ENCODE peak calls at places on chromosomes 4 and X, in nine cellular contexts. One of them, this sample, is unnamed.

GRCh38 chr4:88442636-88443260 is 14.2 kb upstream of the HERC5 start:
- DNase-seq in GM03348: no peak
- DNase-seq in activated effector memory CD4-positive, alpha-beta T cell treated with Interleukin-2 at 50 U/mL for 16 hours: no peak
- DNase-seq in amygdala: no peak
- DNase-seq in GM23248: no peak
- DNase-seq in fibroblast of the conjunctiva: no peak
- DNase-seq in putamen: no peak
- DNase-seq in ELR: peak; percentile 10
- DNase-seq in NCI-H446 treated with DMSO at 0.1 percent for 48 hours: no peak
- DNase-seq in this sample: no peak

GRCh38 chrX:45571453-45571852 is 370.8 kb upstream of the DIPK2B start:
- DNase-seq in GM03348: no peak
- DNase-seq in activated effector memory CD4-positive, alpha-beta T cell treated with Interleukin-2 at 50 U/mL for 16 hours: no peak
- DNase-seq in amygdala: no peak
- DNase-seq in GM23248: no peak
- DNase-seq in fibroblast of the conjunctiva: no peak
- DNase-seq in putamen: no peak
- DNase-seq in ELR: no peak
- DNase-seq in NCI-H446 treated with DMSO at 0.1 percent for 48 hours: no peak
- DNase-seq in this sample: no peak

GRCh38 chrX:131792789-131793462 is 230.2 kb upstream of the STK26 start:
- DNase-seq in GM03348: peak; percentile 17
- DNase-seq in activated effector memory CD4-positive, alpha-beta T cell treated with Interleukin-2 at 50 U/mL for 16 hours: no peak
- DNase-seq in amygdala: peak; percentile 69
- DNase-seq in GM23248: peak; percentile 20
- DNase-seq in fibroblast of the conjunctiva: peak; percentile 90
- DNase-seq in putamen: no peak
- DNase-seq in ELR: peak; percentile 72
- DNase-seq in NCI-H446 treated with DMSO at 0.1 percent for 48 hours: no peak
- DNase-seq in this sample: no peak

GRCh38 chr4:173301518-173302201 is 32.5 kb downstream of the HMGB2 start:
- DNase-seq in GM03348: peak; percentile 40
- DNase-seq in activated effector memory CD4-positive, alpha-beta T cell treated with Interleukin-2 at 50 U/mL for 16 hours: no peak
- DNase-seq in amygdala: no peak
- DNase-seq in GM23248: peak; percentile 40
- DNase-seq in fibroblast of the conjunctiva: peak; percentile 14
- DNase-seq in putamen: peak; percentile 14
- DNase-seq in ELR: peak; percentile 60
- DNase-seq in NCI-H446 treated with DMSO at 0.1 percent for 48 hours: no peak
- DNase-seq in this sample: peak; percentile 16

GRCh38 chrX:125651426-125651825 is 331.8 kb downstream of the TEX13C start:
- DNase-seq in GM03348: no peak
- DNase-seq in activated effector memory CD4-positive, alpha-beta T cell treated with Interleukin-2 at 50 U/mL for 16 hours: no peak
- DNase-seq in amygdala: no peak
- DNase-seq in GM23248: no peak
- DNase-seq in fibroblast of the conjunctiva: no peak
- DNase-seq in putamen: no peak
- DNase-seq in ELR: no peak
- DNase-seq in NCI-H446 treated with DMSO at 0.1 percent for 48 hours: no peak
- DNase-seq in this sample: no peak

GRCh38 chrX:154598656-154599055 is 13.7 kb downstream of the CTAG1A start:
- DNase-seq in GM03348: no peak
- DNase-seq in activated effector memory CD4-positive, alpha-beta T cell treated with Interleukin-2 at 50 U/mL for 16 hours: no peak
- DNase-seq in amygdala: no peak
- DNase-seq in GM23248: no peak
- DNase-seq in fibroblast of the conjunctiva: no peak
- DNase-seq in putamen: no peak
- DNase-seq in ELR: no peak
- DNase-seq in NCI-H446 treated with DMSO at 0.1 percent for 48 hours: no peak
- DNase-seq in this sample: no peak

GRCh38 chrX:54481751-54482150 is 14.3 kb downstream of the FGD1 start:
- DNase-seq in GM03348: no peak
- DNase-seq in activated effector memory CD4-positive, alpha-beta T cell treated with Interleukin-2 at 50 U/mL for 16 hours: no peak
- DNase-seq in amygdala: no peak
- DNase-seq in GM23248: peak; percentile 14
- DNase-seq in fibroblast of the conjunctiva: no peak
- DNase-seq in putamen: no peak
- DNase-seq in ELR: no peak
- DNase-seq in NCI-H446 treated with DMSO at 0.1 percent for 48 hours: no peak
- DNase-seq in this sample: no peak

GRCh38 chr4:163164591-163164990 is 2.1 kb downstream of the NAF1 start:
- DNase-seq in GM03348: peak; percentile 7
- DNase-seq in activated effector memory CD4-positive, alpha-beta T cell treated with Interleukin-2 at 50 U/mL for 16 hours: no peak
- DNase-seq in amygdala: no peak
- DNase-seq in GM23248: peak; percentile 39
- DNase-seq in fibroblast of the conjunctiva: no peak
- DNase-seq in putamen: no peak
- DNase-seq in ELR: peak; percentile 10
- DNase-seq in NCI-H446 treated with DMSO at 0.1 percent for 48 hours: no peak
- DNase-seq in this sample: no peak

GRCh38 chr4:74624351-74625151 is 169.8 kb downstream of the BTC start:
- DNase-seq in GM03348: peak; percentile 57
- DNase-seq in activated effector memory CD4-positive, alpha-beta T cell treated with Interleukin-2 at 50 U/mL for 16 hours: no peak
- DNase-seq in amygdala: no peak
- DNase-seq in GM23248: peak; percentile 85
- DNase-seq in fibroblast of the conjunctiva: peak; percentile 67
- DNase-seq in putamen: no peak
- DNase-seq in ELR: peak; percentile 95
- DNase-seq in NCI-H446 treated with DMSO at 0.1 percent for 48 hours: no peak
- DNase-seq in this sample: peak; percentile 81

GRCh38 chr4:17721496-17722360 is 59.7 kb downstream of the FAM184B start:
- DNase-seq in GM03348: peak; percentile 89
- DNase-seq in activated effector memory CD4-positive, alpha-beta T cell treated with Interleukin-2 at 50 U/mL for 16 hours: no peak
- DNase-seq in amygdala: no peak
- DNase-seq in GM23248: peak; percentile 86
- DNase-seq in fibroblast of the conjunctiva: peak; percentile 30
- DNase-seq in putamen: no peak
- DNase-seq in ELR: peak; percentile 41
- DNase-seq in NCI-H446 treated with DMSO at 0.1 percent for 48 hours: no peak
- DNase-seq in this sample: no peak

GRCh38 chr4:140092094-140092820 is 61.7 kb downstream of the MAML3 start:
- DNase-seq in GM03348: peak; percentile 32
- DNase-seq in activated effector memory CD4-positive, alpha-beta T cell treated with Interleukin-2 at 50 U/mL for 16 hours: no peak
- DNase-seq in amygdala: peak; percentile 24
- DNase-seq in GM23248: peak; percentile 58
- DNase-seq in fibroblast of the conjunctiva: no peak
- DNase-seq in putamen: no peak
- DNase-seq in ELR: peak; percentile 40
- DNase-seq in NCI-H446 treated with DMSO at 0.1 percent for 48 hours: peak; percentile 53
- DNase-seq in this sample: no peak

GRCh38 chrX:44580466-44580865 is 37.8 kb upstream of the FUNDC1 start:
- DNase-seq in GM03348: peak; percentile 4
- DNase-seq in activated effector memory CD4-positive, alpha-beta T cell treated with Interleukin-2 at 50 U/mL for 16 hours: no peak
- DNase-seq in amygdala: no peak
- DNase-seq in GM23248: peak; percentile 73
- DNase-seq in fibroblast of the conjunctiva: peak; percentile 14
- DNase-seq in putamen: no peak
- DNase-seq in ELR: peak; percentile 78
- DNase-seq in NCI-H446 treated with DMSO at 0.1 percent for 48 hours: no peak
- DNase-seq in this sample: peak; percentile 41

GRCh38 chrX:24498975-24499374 is 33.9 kb downstream of the PDK3 start:
- DNase-seq in GM03348: peak; percentile 3
- DNase-seq in activated effector memory CD4-positive, alpha-beta T cell treated with Interleukin-2 at 50 U/mL for 16 hours: no peak
- DNase-seq in amygdala: no peak
- DNase-seq in GM23248: peak; percentile 20
- DNase-seq in fibroblast of the conjunctiva: no peak
- DNase-seq in putamen: no peak
- DNase-seq in ELR: peak; percentile 37
- DNase-seq in NCI-H446 treated with DMSO at 0.1 percent for 48 hours: no peak
- DNase-seq in this sample: no peak

GRCh38 chr4:154506253-154506652 is 14.7 kb upstream of the DCHS2 start:
- DNase-seq in GM03348: peak; percentile 41
- DNase-seq in activated effector memory CD4-positive, alpha-beta T cell treated with Interleukin-2 at 50 U/mL for 16 hours: no peak
- DNase-seq in amygdala: no peak
- DNase-seq in GM23248: peak; percentile 63
- DNase-seq in fibroblast of the conjunctiva: peak; percentile 14
- DNase-seq in putamen: peak; percentile 28
- DNase-seq in ELR: peak; percentile 36
- DNase-seq in NCI-H446 treated with DMSO at 0.1 percent for 48 hours: no peak
- DNase-seq in this sample: no peak

GRCh38 chrX:126770179-126770578 is 49.4 kb upstream of the PRR32 start:
- DNase-seq in GM03348: no peak
- DNase-seq in activated effector memory CD4-positive, alpha-beta T cell treated with Interleukin-2 at 50 U/mL for 16 hours: no peak
- DNase-seq in amygdala: no peak
- DNase-seq in GM23248: peak; percentile 0
- DNase-seq in fibroblast of the conjunctiva: no peak
- DNase-seq in putamen: peak; percentile 0
- DNase-seq in ELR: no peak
- DNase-seq in NCI-H446 treated with DMSO at 0.1 percent for 48 hours: no peak
- DNase-seq in this sample: no peak

GRCh38 chr4:146846882-146847281 is 98.8 kb downstream of the TTC29 start:
- DNase-seq in GM03348: no peak
- DNase-seq in activated effector memory CD4-positive, alpha-beta T cell treated with Interleukin-2 at 50 U/mL for 16 hours: no peak
- DNase-seq in amygdala: no peak
- DNase-seq in GM23248: no peak
- DNase-seq in fibroblast of the conjunctiva: no peak
- DNase-seq in putamen: no peak
- DNase-seq in ELR: no peak
- DNase-seq in NCI-H446 treated with DMSO at 0.1 percent for 48 hours: no peak
- DNase-seq in this sample: no peak

GRCh38 chr4:73713650-73714049 is 26.7 kb upstream of the CXCL8 start:
- DNase-seq in GM03348: no peak
- DNase-seq in activated effector memory CD4-positive, alpha-beta T cell treated with Interleukin-2 at 50 U/mL for 16 hours: no peak
- DNase-seq in amygdala: no peak
- DNase-seq in GM23248: no peak
- DNase-seq in fibroblast of the conjunctiva: no peak
- DNase-seq in putamen: no peak
- DNase-seq in ELR: no peak
- DNase-seq in NCI-H446 treated with DMSO at 0.1 percent for 48 hours: no peak
- DNase-seq in this sample: no peak

GRCh38 chr4:35934370-35934981 is 309.8 kb downstream of the ARAP2 start:
- DNase-seq in GM03348: peak; percentile 22
- DNase-seq in activated effector memory CD4-positive, alpha-beta T cell treated with Interleukin-2 at 50 U/mL for 16 hours: no peak
- DNase-seq in amygdala: no peak
- DNase-seq in GM23248: peak; percentile 30
- DNase-seq in fibroblast of the conjunctiva: peak; percentile 4
- DNase-seq in putamen: peak; percentile 61
- DNase-seq in ELR: peak; percentile 59
- DNase-seq in NCI-H446 treated with DMSO at 0.1 percent for 48 hours: peak; percentile 73
- DNase-seq in this sample: no peak

GRCh38 chr4:23978031-23978430 is 88.2 kb upstream of the PPARGC1A start:
- DNase-seq in GM03348: no peak
- DNase-seq in activated effector memory CD4-positive, alpha-beta T cell treated with Interleukin-2 at 50 U/mL for 16 hours: no peak
- DNase-seq in amygdala: no peak
- DNase-seq in GM23248: peak; percentile 5
- DNase-seq in fibroblast of the conjunctiva: no peak
- DNase-seq in putamen: no peak
- DNase-seq in ELR: peak; percentile 14
- DNase-seq in NCI-H446 treated with DMSO at 0.1 percent for 48 hours: no peak
- DNase-seq in this sample: no peak

GRCh38 chr4:148443550-148444295 is 1.5 kb upstream of the NR3C2 start:
- DNase-seq in GM03348: peak; percentile 39
- DNase-seq in activated effector memory CD4-positive, alpha-beta T cell treated with Interleukin-2 at 50 U/mL for 16 hours: peak; percentile 32
- DNase-seq in amygdala: peak; percentile 49
- DNase-seq in GM23248: peak; percentile 53
- DNase-seq in fibroblast of the conjunctiva: no peak
- DNase-seq in putamen: no peak
- DNase-seq in ELR: peak; percentile 32
- DNase-seq in NCI-H446 treated with DMSO at 0.1 percent for 48 hours: no peak
- DNase-seq in this sample: no peak

GRCh38 chr4:73599182-73599581 is 21.1 kb downstream of the RASSF6 start:
- DNase-seq in GM03348: peak; percentile 27
- DNase-seq in activated effector memory CD4-positive, alpha-beta T cell treated with Interleukin-2 at 50 U/mL for 16 hours: no peak
- DNase-seq in amygdala: no peak
- DNase-seq in GM23248: peak; percentile 31
- DNase-seq in fibroblast of the conjunctiva: no peak
- DNase-seq in putamen: no peak
- DNase-seq in ELR: peak; percentile 57
- DNase-seq in NCI-H446 treated with DMSO at 0.1 percent for 48 hours: no peak
- DNase-seq in this sample: peak; percentile 71

GRCh38 chrX:71996138-71996537 is 85.5 kb downstream of the NHSL2 start:
- DNase-seq in GM03348: no peak
- DNase-seq in activated effector memory CD4-positive, alpha-beta T cell treated with Interleukin-2 at 50 U/mL for 16 hours: no peak
- DNase-seq in amygdala: no peak
- DNase-seq in GM23248: no peak
- DNase-seq in fibroblast of the conjunctiva: no peak
- DNase-seq in putamen: no peak
- DNase-seq in ELR: no peak
- DNase-seq in NCI-H446 treated with DMSO at 0.1 percent for 48 hours: no peak
- DNase-seq in this sample: no peak

GRCh38 chr4:43251760-43252317 is 359.3 kb downstream of the GRXCR1 start:
- DNase-seq in GM03348: no peak
- DNase-seq in activated effector memory CD4-positive, alpha-beta T cell treated with Interleukin-2 at 50 U/mL for 16 hours: no peak
- DNase-seq in amygdala: no peak
- DNase-seq in GM23248: peak; percentile 9
- DNase-seq in fibroblast of the conjunctiva: no peak
- DNase-seq in putamen: no peak
- DNase-seq in ELR: no peak
- DNase-seq in NCI-H446 treated with DMSO at 0.1 percent for 48 hours: peak; percentile 81
- DNase-seq in this sample: no peak

GRCh38 chrX:125378205-125378604 is 58.5 kb downstream of the TEX13C start:
- DNase-seq in GM03348: no peak
- DNase-seq in activated effector memory CD4-positive, alpha-beta T cell treated with Interleukin-2 at 50 U/mL for 16 hours: no peak
- DNase-seq in amygdala: no peak
- DNase-seq in GM23248: no peak
- DNase-seq in fibroblast of the conjunctiva: no peak
- DNase-seq in putamen: no peak
- DNase-seq in ELR: no peak
- DNase-seq in NCI-H446 treated with DMSO at 0.1 percent for 48 hours: no peak
- DNase-seq in this sample: no peak

GRCh38 chr4:185559913-185560281 is 24.6 kb upstream of the PDLIM3 start:
- DNase-seq in GM03348: no peak
- DNase-seq in activated effector memory CD4-positive, alpha-beta T cell treated with Interleukin-2 at 50 U/mL for 16 hours: no peak
- DNase-seq in amygdala: no peak
- DNase-seq in GM23248: peak; percentile 51
- DNase-seq in fibroblast of the conjunctiva: no peak
- DNase-seq in putamen: no peak
- DNase-seq in ELR: peak; percentile 43
- DNase-seq in NCI-H446 treated with DMSO at 0.1 percent for 48 hours: no peak
- DNase-seq in this sample: no peak

GRCh38 chrX:1558761-1559468 is 21.9 kb upstream of the P2RY8 start:
- DNase-seq in GM03348: no peak
- DNase-seq in activated effector memory CD4-positive, alpha-beta T cell treated with Interleukin-2 at 50 U/mL for 16 hours: no peak
- DNase-seq in amygdala: no peak
- DNase-seq in GM23248: no peak
- DNase-seq in fibroblast of the conjunctiva: no peak
- DNase-seq in putamen: no peak
- DNase-seq in ELR: no peak
- DNase-seq in NCI-H446 treated with DMSO at 0.1 percent for 48 hours: no peak
- DNase-seq in this sample: no peak

GRCh38 chr4:174423257-174423944 is 98.9 kb downstream of the HPGD start:
- DNase-seq in GM03348: peak; percentile 36
- DNase-seq in activated effector memory CD4-positive, alpha-beta T cell treated with Interleukin-2 at 50 U/mL for 16 hours: no peak
- DNase-seq in amygdala: no peak
- DNase-seq in GM23248: peak; percentile 86
- DNase-seq in fibroblast of the conjunctiva: peak; percentile 30
- DNase-seq in putamen: no peak
- DNase-seq in ELR: peak; percentile 73
- DNase-seq in NCI-H446 treated with DMSO at 0.1 percent for 48 hours: no peak
- DNase-seq in this sample: no peak

GRCh38 chr4:80452768-80453167 is 117.2 kb downstream of the CFAP299 start:
- DNase-seq in GM03348: no peak
- DNase-seq in activated effector memory CD4-positive, alpha-beta T cell treated with Interleukin-2 at 50 U/mL for 16 hours: no peak
- DNase-seq in amygdala: no peak
- DNase-seq in GM23248: peak; percentile 2
- DNase-seq in fibroblast of the conjunctiva: no peak
- DNase-seq in putamen: no peak
- DNase-seq in ELR: no peak
- DNase-seq in NCI-H446 treated with DMSO at 0.1 percent for 48 hours: no peak
- DNase-seq in this sample: no peak

GRCh38 chr4:94169803-94170372 is 37.8 kb upstream of the SMARCAD1 start:
- DNase-seq in GM03348: no peak
- DNase-seq in activated effector memory CD4-positive, alpha-beta T cell treated with Interleukin-2 at 50 U/mL for 16 hours: no peak
- DNase-seq in amygdala: no peak
- DNase-seq in GM23248: no peak
- DNase-seq in fibroblast of the conjunctiva: no peak
- DNase-seq in putamen: no peak
- DNase-seq in ELR: no peak
- DNase-seq in NCI-H446 treated with DMSO at 0.1 percent for 48 hours: no peak
- DNase-seq in this sample: no peak

GRCh38 chr4:147349199-147349598 is 131.7 kb upstream of the EDNRA start:
- DNase-seq in GM03348: no peak
- DNase-seq in activated effector memory CD4-positive, alpha-beta T cell treated with Interleukin-2 at 50 U/mL for 16 hours: no peak
- DNase-seq in amygdala: no peak
- DNase-seq in GM23248: no peak
- DNase-seq in fibroblast of the conjunctiva: no peak
- DNase-seq in putamen: no peak
- DNase-seq in ELR: no peak
- DNase-seq in NCI-H446 treated with DMSO at 0.1 percent for 48 hours: no peak
- DNase-seq in this sample: no peak

GRCh38 chr4:166875821-166876220 is 358.5 kb downstream of the SPOCK3 start:
- DNase-seq in GM03348: no peak
- DNase-seq in activated effector memory CD4-positive, alpha-beta T cell treated with Interleukin-2 at 50 U/mL for 16 hours: no peak
- DNase-seq in amygdala: no peak
- DNase-seq in GM23248: no peak
- DNase-seq in fibroblast of the conjunctiva: no peak
- DNase-seq in putamen: no peak
- DNase-seq in ELR: no peak
- DNase-seq in NCI-H446 treated with DMSO at 0.1 percent for 48 hours: no peak
- DNase-seq in this sample: no peak